ENCODE peak calls at places on chromosomes 1 and 21, in nine cellular contexts. D, X, G, Q, J, H, Z, M and U are unnamed samples. For H3K36me3 and H3K27me3, the result is how much of the 10 kb centered on the place peaks cover.

GRCh38 chr1:229027622-229028182 is 243.2 kb upstream of the RAB4A start:
- DNase-seq in D (peak), X (peak), G (no peak), Q (no peak), J (no peak), H (no peak), Z (no peak), M (no peak), U (no peak)

GRCh38 chr21:37264808-37265207 is 2.3 kb downstream of the VPS26C start:
- DNase-seq in D (no peak), X (no peak), G (no peak), Q (no peak), J (no peak), H (no peak), Z (no peak), M (no peak), U (no peak)

GRCh38 chr1:241603626-241604337 is 36.4 kb downstream of the CHML start:
- DNase-seq in D (no peak), X (no peak), G (no peak), Q (no peak), J (no peak), H (no peak), Z (no peak), M (no peak), U (no peak)

GRCh38 chr1:225341642-225342041 is 86.2 kb downstream of the LBR start:
- DNase-seq in D (no peak), X (no peak), G (no peak), Q (no peak), J (no peak), H (no peak), Z (no peak), M (no peak), U (no peak)

GRCh38 chr1:83555871-83556270 is 443.1 kb downstream of the TTLL7 start:
- DNase-seq in D (peak), X (peak), G (no peak), Q (no peak), J (no peak), H (no peak), Z (no peak), M (no peak), U (no peak)

GRCh38 chr21:38819719-38820147 is 14.0 kb downstream of the ETS2 start:
- DNase-seq in D (no peak), X (no peak), G (no peak), Q (no peak), J (no peak), H (no peak), Z (no peak), M (no peak), U (no peak)

GRCh38 chr1:175131100-175131499 is 61.5 kb downstream of the KIAA0040 start:
- DNase-seq in D (no peak), X (no peak), G (no peak), Q (no peak), J (no peak), H (no peak), Z (no peak), M (no peak), U (no peak)

GRCh38 chr1:1615256-1616044 is at the start of gene MIB2:
- DNase-seq in D (peak), X (peak), G (peak), Q (peak), J (peak), H (peak), Z (peak), M (peak), U (peak)

GRCh38 chr1:231040019-231040799 is at the start of gene FAM89A:
- DNase-seq in D (peak), X (peak), G (peak), Q (no peak), J (no peak), H (peak), Z (no peak), M (peak), U (no peak)

GRCh38 chr1:201850053-201850397 is 21.1 kb downstream of the IPO9 start:
- DNase-seq in D (no peak), X (peak), G (no peak), Q (no peak), J (no peak), H (peak), Z (peak), M (peak), U (no peak)

GRCh38 chr1:166814611-166815010 is 24.7 kb upstream of the POGK start:
- DNase-seq in D (no peak), X (no peak), G (no peak), Q (no peak), J (no peak), H (no peak), Z (peak), M (peak), U (no peak)

GRCh38 chr1:63690966-63691365 is 82.9 kb upstream of the ROR1 start:
- DNase-seq in D (no peak), X (no peak), G (no peak), Q (no peak), J (no peak), H (no peak), Z (no peak), M (no peak), U (no peak)

GRCh38 chr1:164667010-164667409 is 108.0 kb downstream of the PBX1 start:
- DNase-seq in D (no peak), X (no peak), G (no peak), Q (no peak), J (no peak), H (no peak), Z (no peak), M (no peak), U (no peak)

GRCh38 chr1:24107462-24108225 is 4.3 kb downstream of the MYOM3 start:
- DNase-seq in D (no peak), X (no peak), G (no peak), Q (no peak), J (no peak), H (no peak), Z (peak), M (no peak), U (no peak)

GRCh38 chr1:22826630-22827580 is 116.3 kb downstream of the EPHB2 start:
- DNase-seq in D (peak), X (no peak), G (no peak), Q (no peak), J (no peak), H (peak), Z (no peak), M (peak), U (no peak)

GRCh38 chr1:21541835-21542234 is 32.6 kb downstream of the ALPL start:
- DNase-seq in D (no peak), X (no peak), G (no peak), Q (no peak), J (no peak), H (peak), Z (no peak), M (no peak), U (no peak)

GRCh38 chr1:1259119-1259488 is 12.6 kb upstream of the C1QTNF12 start:
- DNase-seq in D (no peak), X (no peak), G (no peak), Q (no peak), J (no peak), H (no peak), Z (no peak), M (no peak), U (no peak)

GRCh38 chr1:226419284-226419683 is 11.4 kb upstream of the PARP1 start:
- DNase-seq in D (no peak), X (no peak), G (no peak), Q (no peak), J (no peak), H (no peak), Z (no peak), M (no peak), U (no peak)

GRCh38 chr1:197519741-197520334 is 251.8 kb downstream of the CRB1 start:
- DNase-seq in D (peak), X (peak), G (no peak), Q (no peak), J (no peak), H (no peak), Z (no peak), M (no peak), U (no peak)

GRCh38 chr1:223678841-223679240 is 13.3 kb upstream of the CAPN8 start:
- DNase-seq in D (no peak), X (no peak), G (no peak), Q (peak), J (no peak), H (no peak), Z (no peak), M (no peak), U (no peak)

GRCh38 chr1:232568331-232568852 is 61.5 kb downstream of the SIPA1L2 start:
- DNase-seq in D (no peak), X (peak), G (no peak), Q (no peak), J (no peak), H (no peak), Z (no peak), M (no peak), U (no peak)

GRCh38 chr1:174812026-174812425 is 187.7 kb upstream of the CACYBP start:
- DNase-seq in D (no peak), X (no peak), G (no peak), Q (no peak), J (no peak), H (no peak), Z (no peak), M (no peak), U (no peak)

GRCh38 chr1:20491866-20492265 is 5.9 kb upstream of the CAMK2N1 start:
- DNase-seq in D (no peak), X (no peak), G (peak), Q (no peak), J (no peak), H (no peak), Z (no peak), M (no peak), U (no peak)

GRCh38 chr21:20720623-20721022 is 277.6 kb upstream of the NCAM2 start:
- DNase-seq in D (no peak), X (no peak), G (no peak), Q (no peak), J (no peak), H (no peak), Z (no peak), M (no peak), U (no peak)

GRCh38 chr1:119040906-119041305 is 52.8 kb upstream of the TBX15 start:
- DNase-seq in D (no peak), X (no peak), G (no peak), Q (no peak), J (no peak), H (no peak), Z (no peak), M (peak), U (no peak)

GRCh38 chr1:101073836-101074235 is 48.3 kb upstream of the DPH5 start:
- DNase-seq in D (no peak), X (no peak), G (no peak), Q (no peak), J (no peak), H (no peak), Z (no peak), M (no peak), U (no peak)

GRCh38 chr1:220767312-220768126 is 19.2 kb upstream of the MTARC1 start:
- DNase-seq in D (no peak), X (no peak), G (no peak), Q (no peak), J (no peak), H (no peak), Z (no peak), M (no peak), U (no peak)

GRCh38 chr1:66564250-66564649 is 30.3 kb downstream of the SGIP1 start:
- DNase-seq in D (no peak), X (no peak), G (no peak), Q (no peak), J (no peak), H (no peak), Z (peak), M (no peak), U (no peak)

GRCh38 chr1:37793773-37794371 is at the start of gene MANEAL:
- DNase-seq in D (peak), X (peak), G (peak), Q (no peak), J (no peak), H (peak), Z (no peak), M (peak), U (no peak)

GRCh38 chr1:218661411-218661810 is 316.3 kb downstream of the TGFB2 start:
- DNase-seq in D (no peak), X (no peak), G (no peak), Q (no peak), J (no peak), H (no peak), Z (no peak), M (no peak), U (no peak)

GRCh38 chr1:233183226-233184020 is 112.1 kb downstream of the PCNX2 start:
- DNase-seq in D (peak), X (peak), G (no peak), Q (no peak), J (no peak), H (no peak), Z (peak), M (no peak), U (no peak)

GRCh38 chr1:35714921-35715567 is 3.6 kb downstream of the C1orf216 start:
- DNase-seq in D (no peak), X (no peak), G (no peak), Q (no peak), J (no peak), H (no peak), Z (no peak), M (no peak), U (no peak)

GRCh38 chr1:201883786-201884185 is 4.9 kb upstream of the SHISA4 start:
- DNase-seq in D (no peak), X (no peak), G (no peak), Q (no peak), J (no peak), H (no peak), Z (no peak), M (peak), U (no peak)

GRCh38 chr21:44368711-44369446 is 15.5 kb downstream of the TRPM2 start:
- DNase-seq in D (peak), X (no peak), G (peak), Q (no peak), J (no peak), H (peak), Z (no peak), M (no peak), U (peak)

GRCh38 chr1:942411-942821 is 16.6 kb downstream of the NOC2L start:
- DNase-seq in D (peak), X (peak), G (no peak), Q (no peak), J (no peak), H (no peak), Z (no peak), M (no peak), U (no peak)

GRCh38 chr1:172642970-172643369 is 15.9 kb upstream of the FASLG start:
- DNase-seq in D (no peak), X (peak), G (no peak), Q (no peak), J (no peak), H (no peak), Z (no peak), M (peak), U (no peak)

GRCh38 chr1:172609528-172609927 is 49.4 kb upstream of the FASLG start:
- DNase-seq in D (peak), X (peak), G (no peak), Q (no peak), J (no peak), H (no peak), Z (no peak), M (no peak), U (no peak)

GRCh38 chr1:86731416-86731815 is 27.0 kb downstream of the SH3GLB1 start:
- DNase-seq in D (no peak), X (no peak), G (no peak), Q (no peak), J (no peak), H (no peak), Z (no peak), M (no peak), U (no peak)

GRCh38 chr1:86733340-86733739 is 29.0 kb downstream of the SH3GLB1 start:
- DNase-seq in D (no peak), X (no peak), G (no peak), Q (no peak), J (no peak), H (no peak), Z (no peak), M (no peak), U (no peak)
- H3K36me3 ChIP-seq in D (under half), X (under half), G (half or more), Q (half or more), J (under half), H (half or more), Z (under half), M (under half), U (half or more)

DNA sequence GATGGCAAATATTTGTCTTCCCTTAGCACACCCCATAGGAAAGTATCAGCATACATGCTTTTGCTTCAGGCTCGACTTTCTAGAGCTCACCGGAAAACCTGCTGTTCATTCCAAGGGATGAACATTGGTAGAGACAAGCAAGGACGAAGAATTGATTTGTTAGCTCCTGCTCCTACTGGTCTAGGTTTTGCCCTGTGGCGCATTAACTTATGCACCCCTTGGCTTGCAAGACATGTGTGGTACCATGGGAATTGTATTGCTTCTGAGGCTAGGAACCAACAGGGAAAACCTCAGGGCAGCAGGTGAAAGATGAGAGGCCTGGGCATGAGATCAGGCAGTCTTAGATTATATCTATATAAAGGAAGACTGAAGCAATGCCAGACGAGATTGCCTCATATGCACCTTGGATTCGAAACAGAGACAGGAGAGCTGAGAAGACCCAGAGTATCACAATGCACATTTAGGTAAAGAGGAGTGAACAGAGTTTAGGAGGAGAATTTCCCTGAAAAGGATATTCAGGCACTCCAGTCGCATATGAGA is 771.2 kb upstream of the B3GALT2 start:
- DNase-seq in D (no peak), X (no peak), G (no peak), Q (no peak), J (no peak), H (no peak), Z (no peak), M (no peak), U (no peak)
- H3K27me3 ChIP-seq in D (under half), X (under half), G (under half), Q (under half), J (under half), H (under half), Z (under half), M (under half), U (under half)

DNA sequence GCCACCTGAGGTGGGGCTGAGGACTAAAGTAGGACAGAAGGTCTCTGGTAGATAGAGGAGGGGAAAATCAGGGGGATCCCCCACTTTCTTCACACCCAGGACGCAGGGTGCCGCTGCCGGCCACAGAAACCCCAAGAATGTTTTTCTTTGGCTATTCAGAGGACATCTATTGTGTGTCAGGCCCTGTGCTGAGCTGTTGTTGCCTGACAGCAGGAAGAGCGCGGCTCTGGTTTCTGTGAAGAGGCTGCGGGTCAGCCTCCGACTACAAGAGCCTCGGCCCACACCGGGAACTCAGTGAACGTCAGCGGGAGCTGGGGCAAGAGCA is 407 bp upstream of the PIGV start:
- DNase-seq in D (no peak), X (no peak), G (no peak), Q (no peak), J (no peak), H (no peak), Z (no peak), M (no peak), U (no peak)
- TF ChIP-seq CTCF in D (no peak), X (no peak), G (no peak), Q (no peak), J (no peak), H (no peak), Z (no peak), M (no peak), U (no peak)

GRCh38 chr1:95245029-95245428 is 11.0 kb downstream of the RWDD3 start:
- DNase-seq in D (no peak), X (no peak), G (no peak), Q (no peak), J (no peak), H (no peak), Z (no peak), M (no peak), U (no peak)
- H3K36me3 ChIP-seq in D (under half), X (under half), G (under half), Q (under half), J (under half), H (under half), Z (under half), M (under half), U (under half)

GRCh38 chr1:7634841-7635240 is 136.3 kb upstream of the VAMP3 start:
- DNase-seq in D (no peak), X (no peak), G (no peak), Q (no peak), J (no peak), H (no peak), Z (no peak), M (no peak), U (no peak)

GRCh38 chr1:7630378-7630777 is 140.7 kb upstream of the VAMP3 start:
- DNase-seq in D (no peak), X (no peak), G (no peak), Q (no peak), J (no peak), H (no peak), Z (no peak), M (no peak), U (no peak)

GRCh38 chr1:7633521-7634245 is 137.4 kb upstream of the VAMP3 start:
- DNase-seq in D (no peak), X (no peak), G (no peak), Q (no peak), J (no peak), H (no peak), Z (no peak), M (no peak), U (no peak)

GRCh38 chr1:7632126-7632525 is 139.0 kb upstream of the VAMP3 start:
- DNase-seq in D (no peak), X (no peak), G (no peak), Q (no peak), J (no peak), H (no peak), Z (no peak), M (no peak), U (no peak)

GRCh38 chr1:7632681-7633080 is 138.4 kb upstream of the VAMP3 start:
- DNase-seq in D (no peak), X (no peak), G (no peak), Q (no peak), J (no peak), H (no peak), Z (no peak), M (no peak), U (no peak)
- H3K27me3 ChIP-seq in D (under half), X (under half), G (under half), Q (under half), J (under half), H (under half), Z (under half), M (under half), U (under half)

GRCh38 chr1:9503001-9503675 is 36.1 kb upstream of the SLC25A33 start:
- DNase-seq in D (peak), X (no peak), G (no peak), Q (no peak), J (no peak), H (no peak), Z (no peak), M (peak), U (no peak)
- TF ChIP-seq CTCF in D (no peak), X (no peak), G (no peak), Q (no peak), J (no peak), H (no peak), Z (no peak), M (no peak), U (no peak)

DNA sequence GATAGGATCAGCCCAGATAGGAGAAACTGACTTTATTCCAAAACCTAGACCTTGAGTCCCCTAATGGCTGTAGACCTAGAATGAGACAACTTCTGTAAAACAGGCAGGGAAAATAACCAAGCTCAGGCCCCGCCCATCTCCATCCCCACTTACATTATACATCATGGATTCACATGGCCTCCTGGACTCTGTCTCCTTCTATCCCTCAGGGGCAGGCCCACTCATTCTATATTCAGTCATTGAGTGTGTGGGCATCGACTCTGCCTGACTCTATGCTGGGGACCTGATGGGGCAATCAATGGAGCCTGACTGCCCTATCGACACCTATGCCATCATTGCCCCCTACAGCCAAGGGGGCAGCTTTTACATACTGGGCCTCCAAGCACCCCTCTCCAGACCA is 6.4 kb downstream of the AVPR1B start:
- DNase-seq in D (no peak), X (no peak), G (no peak), Q (no peak), J (no peak), H (no peak), Z (no peak), M (no peak), U (no peak)
- H3K36me3 ChIP-seq in D (under half), X (under half), G (under half), Q (under half), J (under half), H (under half), Z (under half), M (under half), U (under half)